ENCODE peak calls at places on chromosomes 13 and 19, in four cellular contexts. G is activated CD8-positive, alpha-beta T cell treated with anti-CD3 and anti-CD28 coated beads, Interleukin-2, amount 10 ng/mL, durations not matched to agents 7 days and 5 days; N is T-helper 9 cell; X is activated naive CD8-positive, alpha-beta T cell treated with anti-CD3 and anti-CD28 coated beads, Interleukin-2, amount 50 U/mL, for 24 hours. Q is an unnamed sample.

GRCh38 chr19:44554641-44555246 is 25.3 kb upstream of the CEACAM20 start:
- DNase-seq in N (no peak), G (no peak), X (no peak), Q (no peak)

GRCh38 chr19:7590256-7590655 is 5.4 kb upstream of the CAMSAP3 start:
- DNase-seq in X (no peak), N (no peak), G (no peak), Q (no peak)

GRCh38 chr13:111043575-111043982 is 71.5 kb upstream of the ARHGEF7 start:
- DNase-seq in X (no peak), N (no peak), G (no peak), Q (no peak)

GRCh38 chr19:47704024-47704423 is 9.2 kb upstream of the EHD2 start:
- DNase-seq in X (no peak), G (no peak), N (no peak), Q (no peak)

GRCh38 chr19:18763674-18764590 is 27.2 kb downstream of the COMP start:
- DNase-seq in X (no peak), G (no peak), N (no peak), Q (no peak)

GRCh38 chr19:3359850-3360493 is 6.4 kb upstream of the NFIC start:
- DNase-seq in G (no peak), X (peak), N (no peak), Q (no peak)

GRCh38 chr13:49679244-49679643 is 12.0 kb downstream of the EBPL start:
- DNase-seq in N (no peak), G (peak), X (no peak), Q (no peak)

GRCh38 chr13:92510416-92510815 is 716.2 kb upstream of the GPC6 start:
- DNase-seq in X (no peak), N (no peak), G (no peak), Q (no peak)

GRCh38 chr13:33274264-33274663 is 11.3 kb downstream of the STARD13 start:
- DNase-seq in X (no peak), N (no peak), G (no peak), Q (no peak)

GRCh38 chr13:60286707-60287106 is 110.3 kb upstream of the TDRD3 start:
- DNase-seq in G (no peak), N (no peak), X (no peak), Q (no peak)

GRCh38 chr13:63117710-63118109 is 1702.1 kb upstream of the PCDH20 start:
- DNase-seq in G (no peak), X (no peak), N (no peak), Q (no peak)

GRCh38 chr19:45160870-45161714 is at the start of gene NKPD1:
- DNase-seq in G (no peak), N (no peak), X (no peak), Q (no peak)

GRCh38 chr13:110116072-110116487 is 190.9 kb downstream of the COL4A1 start:
- DNase-seq in X (peak), N (peak), G (peak), Q (peak)

GRCh38 chr19:1250374-1251232 is 2.2 kb downstream of the MIDN start:
- DNase-seq in X (peak), N (peak), G (peak), Q (peak)

GRCh38 chr13:28631792-28632191 is 27.1 kb upstream of the POMP start:
- DNase-seq in X (no peak), N (no peak), G (no peak), Q (no peak)

GRCh38 chr13:98972627-98973026 is 5.2 kb downstream of the DOCK9 start:
- DNase-seq in N (no peak), G (no peak), X (no peak), Q (no peak)

GRCh38 chr13:60647547-60647946 is 250.5 kb downstream of the TDRD3 start:
- DNase-seq in G (no peak), N (no peak), X (no peak), Q (no peak)

GRCh38 chr19:34316741-34317241 is 48.2 kb upstream of the GPI start:
- DNase-seq in G (no peak), X (no peak), N (no peak), Q (no peak)

GRCh38 chr19:55641376-55642152 is 762 bp downstream of the ZNF580 start:
- DNase-seq in X (no peak), N (no peak), G (peak), Q (peak)

GRCh38 chr13:50894042-50894441 is 15.5 kb upstream of the RNASEH2B start:
- DNase-seq in G (no peak), N (no peak), X (no peak), Q (no peak)

GRCh38 chr13:89457977-89458376 is 1786.8 kb downstream of the SLITRK5 start:
- DNase-seq in G (no peak), N (no peak), X (no peak), Q (no peak)

GRCh38 chr19:14023404-14024235 is 4.3 kb upstream of the RLN3 start:
- DNase-seq in N (no peak), X (peak), G (no peak), Q (no peak)

GRCh38 chr13:72390909-72391308 is 336.5 kb downstream of the MZT1 start:
- DNase-seq in N (no peak), X (no peak), G (no peak), Q (no peak)